ENCODE peak calls at places on chromosome 16, in nine cellular contexts. J is left ventricle myocardium inferior, Z is fibroblast of pulmonary artery, T is progenitor cell of endocrine pancreas, S is lower leg skin, P is tibial artery, B is MM.1S, U is thoracic aorta, V is astrocyte of the spinal cord. F is an unnamed sample.

GRCh38 chr16:2178321-2179106 is 17.9 kb downstream of the CASKIN1 start:
- DNase-seq in P (no peak), Z (peak; percentile 32), V (peak; percentile 22), J (no peak), U (no peak), T (no peak), S (no peak), B (no peak), F (no peak)

GRCh38 chr16:27111486-27111885 is 44.8 kb downstream of the C16orf82 start:
- DNase-seq in Z (no peak), T (no peak), U (no peak), J (no peak), V (no peak), B (no peak), S (peak; percentile 74), P (no peak), F (peak; percentile 59)

GRCh38 chr16:55239723-55240122 is 84.3 kb upstream of the IRX6 start:
- DNase-seq in T (no peak), Z (no peak), B (no peak), U (no peak), S (no peak), P (no peak), J (no peak), V (no peak), F (no peak)

GRCh38 chr16:85989376-85989775 is 90.4 kb downstream of the IRF8 start:
- DNase-seq in U (no peak), T (no peak), P (no peak), B (no peak), Z (no peak), S (peak; percentile 48), V (no peak), J (no peak), F (no peak)

GRCh38 chr16:65739518-65739917 is 617.7 kb upstream of the CDH11 start:
- DNase-seq in J (no peak), B (no peak), S (no peak), Z (no peak), U (no peak), P (no peak), T (no peak), V (no peak), F (no peak)

GRCh38 chr16:2900526-2901075 is 11.1 kb upstream of the FLYWCH1 start:
- DNase-seq in P (no peak), S (no peak), J (no peak), V (no peak), B (no peak), U (no peak), Z (no peak), T (no peak), F (no peak)

GRCh38 chr16:76164970-76165558 is 112.1 kb upstream of the CNTNAP4 start:
- DNase-seq in P (no peak), S (no peak), U (no peak), V (no peak), B (no peak), T (no peak), Z (no peak), J (no peak), F (no peak)

GRCh38 chr16:53769787-53770186 is 65.8 kb downstream of the FTO start:
- DNase-seq in B (no peak), Z (no peak), V (no peak), J (no peak), S (no peak), U (no peak), T (no peak), P (no peak), F (no peak)

GRCh38 chr16:30144917-30145316 is 21.9 kb upstream of the MAPK3 start:
- DNase-seq in J (no peak), V (no peak), T (no peak), P (no peak), S (no peak), B (no peak), U (no peak), Z (no peak), F (no peak)

GRCh38 chr16:30143347-30143702 is 20.3 kb upstream of the MAPK3 start:
- DNase-seq in S (no peak), U (no peak), P (no peak), B (no peak), T (no peak), J (no peak), V (no peak), Z (no peak), F (no peak)

GRCh38 chr16:30141750-30142149 is 18.7 kb upstream of the MAPK3 start:
- DNase-seq in J (no peak), B (no peak), S (no peak), Z (no peak), T (no peak), U (no peak), V (no peak), P (no peak), F (no peak)

GRCh38 chr16:30144017-30144416 is 21.0 kb upstream of the MAPK3 start:
- DNase-seq in P (no peak), T (no peak), J (no peak), S (no peak), V (no peak), Z (no peak), U (no peak), B (no peak), F (no peak)

GRCh38 chr16:30142672-30143346 is 19.8 kb upstream of the MAPK3 start:
- DNase-seq in Z (no peak), S (no peak), P (no peak), U (no peak), V (no peak), B (peak; percentile 56), J (no peak), T (no peak), F (no peak)
- TF ChIP-seq CTCF in Z (no peak), S (no peak), P (no peak), U (no peak), V (no peak), B (peak; percentile 60), J (no peak), T (no peak), F (no peak)

GRCh38 chr16:64469906-64470702 is 651.8 kb downstream of the CDH11 start:
- DNase-seq in J (peak; percentile 28), B (no peak), T (no peak), Z (peak; percentile 35), V (peak; percentile 49), P (no peak), S (no peak), U (no peak), F (no peak)
- TF ChIP-seq CTCF in J (peak; percentile 43), B (no peak), T (no peak), Z (peak; percentile 45), V (peak; percentile 41), P (peak; percentile 16), S (no peak), U (no peak), F (peak; percentile 33)

GRCh38 chr16:4922721-4923342 is 14.1 kb downstream of the PPL start:
- DNase-seq in U (no peak), Z (no peak), V (no peak), P (no peak), B (no peak), J (no peak), T (no peak), S (no peak), F (no peak)
- TF ChIP-seq CTCF in U (no peak), Z (no peak), V (no peak), P (no peak), B (no peak), J (no peak), T (no peak), S (no peak), F (no peak)

DNA sequence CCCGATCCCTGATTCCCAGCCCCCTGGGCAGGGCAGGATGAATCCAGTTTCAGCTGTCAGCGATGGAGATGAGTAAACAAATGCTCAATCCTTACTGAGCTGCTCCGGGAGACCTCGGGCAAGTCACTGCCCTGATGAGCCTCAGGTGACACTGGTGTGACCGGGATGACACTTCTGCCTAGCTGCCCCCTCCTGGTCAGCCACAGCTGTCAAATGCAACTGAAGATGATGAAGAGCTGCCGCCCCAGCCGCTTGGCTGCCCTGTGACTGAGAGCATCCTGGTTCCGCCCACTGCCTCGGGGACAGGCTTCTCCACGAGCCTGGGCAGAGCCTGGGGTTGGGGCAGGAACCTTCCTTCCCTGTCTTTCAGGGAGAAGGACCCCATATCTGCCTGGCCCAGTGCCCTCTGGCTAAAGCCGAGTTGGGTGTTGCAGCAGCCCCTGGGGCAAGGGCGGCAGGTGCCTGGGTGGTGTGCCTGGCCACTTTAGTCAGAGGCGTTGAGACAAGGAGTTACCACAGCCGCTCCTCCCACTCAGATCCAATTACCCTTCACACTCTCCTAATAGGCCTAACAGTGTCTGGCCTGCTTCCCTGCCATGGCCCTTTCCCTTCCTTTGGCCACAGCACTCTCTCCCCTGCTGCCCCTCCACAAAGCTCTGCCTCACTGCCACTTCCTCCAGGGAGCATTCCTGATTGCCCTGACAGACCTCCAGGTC is 5.5 kb downstream of the CCL17 start:
- DNase-seq in T (no peak), U (no peak), B (no peak), V (no peak), Z (no peak), P (no peak), J (no peak), S (no peak), F (no peak)
- TF ChIP-seq CTCF in T (no peak), U (no peak), B (no peak), V (no peak), Z (no peak), P (no peak), J (no peak), S (no peak), F (no peak)

GRCh38 chr16:28264656-28265055 is 27.7 kb upstream of the SBK1 start:
- DNase-seq in S (no peak), B (no peak), P (no peak), J (no peak), V (no peak), Z (peak; percentile 88), T (no peak), U (no peak), F (no peak)
- TF ChIP-seq CTCF in S (no peak), B (no peak), P (no peak), J (no peak), V (no peak), Z (no peak), T (no peak), U (no peak), F (no peak)

GRCh38 chr16:24736758-24737157 is 7.3 kb downstream of the TNRC6A start:
- DNase-seq in B (no peak), P (no peak), Z (no peak), S (no peak), T (no peak), V (no peak), J (no peak), U (no peak), F (no peak)
- TF ChIP-seq CTCF in B (no peak), P (no peak), Z (no peak), S (no peak), T (no peak), V (no peak), J (no peak), U (no peak), F (no peak)